ENCODE peak calls at places on chromosomes 4 and X, in seven cellular contexts. Y, X, R, L, N, E and J are unnamed samples.
A peak's percentile ranks its signal among the peaks of the same experiment; 100 is the strongest.

GRCh38 chr4:141238196-141238595 is 17.5 kb downstream of the ZNF330 start:
- DNase-seq in L (no peak), X (no peak), E (no peak), R (no peak), N (no peak), Y (no peak), J (no peak)

GRCh38 chrX:38124000-38124399 is 96.7 kb downstream of the SRPX start:
- DNase-seq in L (no peak), Y (no peak), N (no peak), X (no peak), E (no peak), R (no peak), J (no peak)

GRCh38 chr4:48910511-48910910 is 3.9 kb upstream of the OCIAD2 start:
- DNase-seq in R (no peak), L (no peak), Y (no peak), X (no peak), N (no peak), E (no peak), J (no peak)

GRCh38 chrX:154515803-154516654 is at the start of gene FAM3A:
- DNase-seq in E (peak; percentile 95), N (peak; percentile 74), R (peak; percentile 89), X (peak; percentile 95), Y (peak; percentile 96), L (peak; percentile 64), J (peak; percentile 93)

GRCh38 chr4:121217385-121217784 is 53.3 kb upstream of the TNIP3 start:
- DNase-seq in L (no peak), X (no peak), E (no peak), N (no peak), Y (no peak), R (no peak), J (no peak)

GRCh38 chrX:54811301-54811885 is 3.8 kb downstream of the MAGED2 start:
- DNase-seq in X (no peak), E (no peak), L (no peak), R (no peak), Y (no peak), N (no peak), J (no peak)

GRCh38 chr4:54498661-54499111 is 159.1 kb upstream of the KIT start:
- DNase-seq in R (no peak), X (no peak), N (no peak), L (peak; percentile 61), Y (no peak), E (no peak), J (no peak)

GRCh38 chr4:139625487-139625886 is 40.1 kb upstream of the MGST2 start:
- DNase-seq in Y (no peak), R (no peak), X (peak; percentile 21), E (no peak), L (no peak), N (no peak), J (no peak)

GRCh38 chr4:78056265-78057129 is 626 bp upstream of the FRAS1 start:
- DNase-seq in R (peak; percentile 61), E (peak; percentile 63), X (peak; percentile 89), N (no peak), Y (peak; percentile 53), L (peak; percentile 67), J (peak; percentile 62)

GRCh38 chr4:55303818-55304217 is 42.2 kb upstream of the SRD5A3 start:
- DNase-seq in E (no peak), X (no peak), R (no peak), Y (no peak), N (no peak), L (peak; percentile 96), J (no peak)

GRCh38 chr4:4763815-4764202 is 95.7 kb upstream of the MSX1 start:
- DNase-seq in E (no peak), X (no peak), Y (no peak), L (peak; percentile 53), R (no peak), N (no peak), J (no peak)

GRCh38 chrX:130155564-130155963 is 10.1 kb downstream of the AIFM1 start:
- DNase-seq in L (peak; percentile 8), Y (no peak), N (no peak), X (no peak), R (no peak), E (no peak), J (no peak)
- TF ChIP-seq CTCF in L (no peak), Y (no peak), N (no peak), X (no peak), R (no peak), E (no peak), J (no peak)

GRCh38 chr4:152255437-152255836 is 280.5 kb downstream of the FBXW7 start:
- DNase-seq in E (no peak), Y (no peak), R (peak; percentile 28), N (no peak), L (peak; percentile 77), X (no peak), J (peak; percentile 84)

GRCh38 chr4:152258391-152258790 is 277.5 kb downstream of the FBXW7 start:
- DNase-seq in N (no peak), E (no peak), X (no peak), Y (no peak), R (no peak), L (no peak), J (no peak)

GRCh38 chr4:152258804-152259708 is 276.8 kb downstream of the FBXW7 start:
- DNase-seq in R (no peak), L (peak; percentile 99), X (no peak), Y (no peak), N (no peak), E (no peak), J (no peak)

GRCh38 chr4:152256996-152257395 is 278.9 kb downstream of the FBXW7 start:
- DNase-seq in R (no peak), Y (no peak), E (no peak), N (no peak), X (no peak), L (no peak), J (no peak)

DNA sequence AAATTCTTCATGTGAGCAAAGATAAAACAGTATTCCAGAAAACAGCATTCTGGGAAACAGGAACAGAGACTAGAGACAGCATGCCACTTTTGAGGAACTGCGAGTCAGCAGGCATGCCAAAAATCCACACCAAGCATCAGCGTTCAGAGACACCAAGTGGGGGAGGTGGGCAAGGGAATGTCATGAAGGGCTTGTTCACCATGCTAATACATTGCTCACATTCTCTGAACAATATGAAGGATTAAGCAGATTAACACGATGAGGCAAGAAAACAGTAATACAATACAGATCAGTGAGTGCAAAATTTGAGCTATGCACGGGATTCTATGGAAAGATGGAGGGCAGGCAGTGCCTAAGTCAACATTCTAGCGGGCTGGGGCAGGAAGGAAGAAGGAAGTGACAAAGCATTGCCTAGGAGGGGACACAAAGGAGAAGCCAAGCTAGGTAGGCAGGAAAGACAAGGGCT is 278.3 kb downstream of the FBXW7 start:
- DNase-seq in X (no peak), Y (no peak), L (peak; percentile 70), E (no peak), R (no peak), N (no peak), J (no peak)
- TF ChIP-seq CTCF in X (no peak), Y (no peak), L (no peak), E (no peak), R (no peak), N (no peak), J (no peak)

GRCh38 chrX:139196890-139197289 is 333.6 kb upstream of the F9 start:
- DNase-seq in X (no peak), R (no peak), Y (no peak), E (no peak), N (peak; percentile 23), L (no peak), J (no peak)
- TF ChIP-seq CTCF in X (no peak), R (no peak), Y (no peak), E (no peak), N (no peak), L (no peak), J (no peak)

GRCh38 chr4:10162341-10163000 is 45.9 kb upstream of the WDR1 start:
- DNase-seq in X (no peak), Y (no peak), R (no peak), E (no peak), N (no peak), L (no peak), J (no peak)

GRCh38 chr4:10160280-10160856 is 43.8 kb upstream of the WDR1 start:
- DNase-seq in Y (no peak), N (no peak), L (peak; percentile 42), R (no peak), X (no peak), E (no peak), J (no peak)

GRCh38 chr4:10161146-10161545 is 44.5 kb upstream of the WDR1 start:
- DNase-seq in L (peak; percentile 11), Y (no peak), N (no peak), X (no peak), E (no peak), R (no peak), J (no peak)

GRCh38 chr4:10163296-10163695 is 46.7 kb upstream of the WDR1 start:
- DNase-seq in L (no peak), X (no peak), Y (no peak), N (no peak), R (no peak), E (no peak), J (no peak)

DNA sequence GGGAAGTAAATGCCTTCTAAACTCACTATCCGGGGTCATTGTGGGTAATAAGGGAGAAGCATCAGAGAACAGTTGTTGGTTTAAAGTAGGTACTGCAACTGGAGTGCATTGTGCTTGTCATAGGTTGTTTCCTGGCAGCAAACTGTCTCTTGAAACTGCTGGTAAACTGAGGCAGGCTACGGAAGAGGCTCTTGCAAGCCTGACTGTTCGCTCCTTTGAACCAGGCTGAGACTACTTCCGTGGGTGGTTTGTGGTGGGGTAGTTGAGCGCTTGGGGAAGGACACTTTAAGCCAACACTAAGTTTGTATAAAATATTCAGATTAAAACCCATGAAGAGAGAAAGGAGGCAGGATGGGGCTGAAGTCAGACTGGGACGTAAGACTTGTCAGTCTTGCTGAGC is 45.2 kb upstream of the WDR1 start:
- DNase-seq in R (no peak), E (no peak), X (no peak), N (no peak), L (no peak), Y (no peak), J (peak; percentile 65)
- TF ChIP-seq CTCF in R (no peak), E (no peak), X (no peak), N (no peak), L (no peak), Y (no peak), J (no peak)

GRCh38 chr4:146343199-146343598 is 128.9 kb downstream of the REELD1 start:
- DNase-seq in R (no peak), Y (no peak), N (no peak), X (no peak), L (no peak), E (no peak), J (peak; percentile 18)

GRCh38 chr4:146343776-146344175 is 129.4 kb downstream of the REELD1 start:
- DNase-seq in L (no peak), Y (no peak), N (no peak), X (no peak), E (no peak), R (no peak), J (no peak)

GRCh38 chr4:146342600-146343192 is 128.4 kb downstream of the REELD1 start:
- DNase-seq in R (no peak), Y (no peak), L (peak; percentile 45), E (no peak), X (no peak), N (peak; percentile 57), J (peak; percentile 60)

GRCh38 chr4:146338512-146338911 is 124.2 kb downstream of the REELD1 start:
- DNase-seq in X (no peak), N (peak; percentile 33), L (no peak), Y (no peak), R (no peak), E (no peak), J (no peak)

GRCh38 chr4:146340798-146341197 is 126.5 kb downstream of the REELD1 start:
- DNase-seq in X (no peak), Y (no peak), L (peak; percentile 56), N (peak; percentile 37), R (no peak), E (no peak), J (no peak)
- TF ChIP-seq CTCF in X (no peak), Y (no peak), L (no peak), N (peak; percentile 42), R (peak; percentile 12), E (no peak), J (peak; percentile 48)

GRCh38 chr4:109864134-109864533 is 16.2 kb downstream of the LRIT3 start:
- DNase-seq in L (no peak), R (no peak), N (no peak), E (no peak), X (no peak), Y (no peak), J (no peak)
- TF ChIP-seq CTCF in L (no peak), R (no peak), N (no peak), E (no peak), X (no peak), Y (no peak), J (no peak)